ENCODE peak calls at places on chromosomes 13 and 19, in four cellular contexts. W, X, T and R are unnamed samples.

GRCh38 chr13:41017744-41018582 is 1.2 kb downstream of the ELF1 start:
- DNase-seq in W (no peak), X (peak), T (no peak), R (no peak)

GRCh38 chr19:2912306-2912705 is 11.6 kb downstream of the ZNF57 start:
- DNase-seq in W (no peak), X (no peak), T (no peak), R (no peak)

GRCh38 chr19:46759817-46760333 is 13.6 kb upstream of the STRN4 start:
- DNase-seq in W (no peak), X (no peak), T (no peak), R (no peak)

GRCh38 chr19:49690073-49690655 is 752 bp upstream of the CPT1C start:
- DNase-seq in W (no peak), X (peak), T (no peak), R (no peak)

GRCh38 chr13:48402325-48402962 is 10.5 kb downstream of the LPAR6 start:
- DNase-seq in W (no peak), X (no peak), T (no peak), R (no peak)

GRCh38 chr13:98026457-98026857 is 73.0 kb downstream of the IPO5 start:
- DNase-seq in W (no peak), X (no peak), T (no peak), R (no peak)

GRCh38 chr13:29707876-29708543 is 112.5 kb upstream of the SLC7A1 start:
- DNase-seq in W (no peak), X (no peak), T (no peak), R (no peak)

GRCh38 chr13:107069107-107069776 is 501.3 kb upstream of the ARGLU1 start:
- DNase-seq in W (no peak), X (no peak), T (no peak), R (no peak)

GRCh38 chr19:4567584-4568071 is 8.1 kb upstream of the SEMA6B start:
- DNase-seq in W (no peak), X (no peak), T (no peak), R (peak)

GRCh38 chr19:54420383-54421168 is 5.3 kb downstream of the TTYH1 start:
- DNase-seq in W (no peak), X (peak), T (peak), R (no peak)

GRCh38 chr19:56594783-56595547 is at the start of gene ZNF71:
- DNase-seq in W (peak), X (peak), T (peak), R (peak)

GRCh38 chr19:40896418-40896796 is 14.4 kb upstream of the CYP2A7 start:
- DNase-seq in W (no peak), X (no peak), T (no peak), R (no peak)

GRCh38 chr13:64928704-64929499 is 2301.2 kb downstream of the PCDH9 start:
- DNase-seq in W (no peak), X (no peak), T (no peak), R (no peak)

GRCh38 chr13:109357751-109358150 is 428.6 kb downstream of the IRS2 start:
- DNase-seq in W (no peak), X (no peak), T (no peak), R (no peak)

GRCh38 chr13:44293908-44294735 is 79.5 kb upstream of the SERP2 start:
- DNase-seq in W (no peak), X (no peak), T (no peak), R (no peak)

GRCh38 chr19:15252398-15253018 is 20.3 kb upstream of the EPHX3 start:
- DNase-seq in W (no peak), X (peak), T (peak), R (no peak)

GRCh38 chr19:35115538-35115951 is at the start of gene FXYD3:
- DNase-seq in W (no peak), X (peak), T (no peak), R (no peak)

GRCh38 chr13:79434578-79434977 is 28.5 kb upstream of the RBM26 start:
- DNase-seq in W (no peak), X (no peak), T (no peak), R (no peak)

GRCh38 chr13:113114511-113115362 is 7.9 kb upstream of the F10 start:
- DNase-seq in W (no peak), X (no peak), T (no peak), R (no peak)

GRCh38 chr19:5155586-5156210 is 184.9 kb downstream of the PTPRS start:
- DNase-seq in W (no peak), X (no peak), T (peak), R (no peak)

GRCh38 chr13:96768524-96768923 is 225.8 kb downstream of the OXGR1 start:
- DNase-seq in W (no peak), X (no peak), T (no peak), R (no peak)

GRCh38 chr13:95524270-95524901 is 28.1 kb upstream of the CLDN10 start:
- DNase-seq in W (no peak), X (no peak), T (no peak), R (no peak)

GRCh38 chr19:604355-604754 is 14.7 kb downstream of the HCN2 start:
- DNase-seq in W (no peak), X (no peak), T (no peak), R (no peak)

GRCh38 chr19:53076984-53077383 is 26.2 kb downstream of the ZNF160 start:
- DNase-seq in W (no peak), X (peak), T (no peak), R (peak)

GRCh38 chr19:15443838-15444237 is 5.9 kb downstream of the WIZ start:
- DNase-seq in W (no peak), X (no peak), T (no peak), R (no peak)

GRCh38 chr13:44930907-44931676 is 58.2 kb downstream of the NUFIP1 start:
- DNase-seq in W (no peak), X (no peak), T (no peak), R (no peak)

GRCh38 chr13:38417241-38417640 is 67.6 kb downstream of the UFM1 start:
- DNase-seq in W (no peak), X (no peak), T (no peak), R (no peak)

GRCh38 chr19:9877775-9878510 is 42.8 kb downstream of the PIN1 start:
- DNase-seq in W (no peak), X (no peak), T (no peak), R (no peak)

GRCh38 chr13:99956473-99957349 is 14.9 kb downstream of the ZIC5 start:
- DNase-seq in W (no peak), X (no peak), T (peak), R (no peak)

GRCh38 chr19:12272980-12273901 is 21.4 kb downstream of the ZNF44 start:
- DNase-seq in W (no peak), X (no peak), T (no peak), R (no peak)

GRCh38 chr13:30364133-30364532 is 56.8 kb upstream of the KATNAL1 start:
- DNase-seq in W (no peak), X (no peak), T (no peak), R (no peak)

GRCh38 chr13:109858319-109858718 is 71.9 kb upstream of the IRS2 start:
- DNase-seq in W (no peak), X (no peak), T (no peak), R (no peak)

GRCh38 chr19:49097453-49098288 is 12.4 kb downstream of the SNRNP70 start:
- DNase-seq in W (peak), X (peak), T (peak), R (no peak)

GRCh38 chr13:91154954-91155353 is 192.5 kb upstream of the MIR17HG start:
- DNase-seq in W (no peak), X (no peak), T (no peak), R (no peak)

GRCh38 chr13:43816401-43816889 is 29.7 kb upstream of the ENOX1 start:
- DNase-seq in W (no peak), X (peak), T (no peak), R (no peak)